ENCODE peak calls at places on chromosomes 6 and 20, in seven cellular contexts. A, J, Z, E, S, L and D are unnamed samples.

GRCh38 chr20:34581341-34582189 is 23.0 kb downstream of the MAP1LC3A start:
- DNase-seq in A (no peak), J (no peak), Z (no peak), E (peak; percentile 42), S (no peak), L (no peak), D (no peak)

GRCh38 chr20:19937651-19938420 is 79.3 kb upstream of the NAA20 start:
- DNase-seq in A (no peak), J (no peak), Z (no peak), E (no peak), S (no peak), L (no peak), D (no peak)

GRCh38 chr20:64109390-64109747 is 2.0 kb upstream of the NPBWR2 start:
- DNase-seq in A (peak; percentile 5), J (no peak), Z (peak; percentile 30), E (peak; percentile 7), S (no peak), L (no peak), D (no peak)

GRCh38 chr6:54074591-54075195 is 36.5 kb upstream of the MLIP start:
- DNase-seq in A (no peak), J (no peak), Z (no peak), E (peak; percentile 27), S (no peak), L (no peak), D (no peak)

GRCh38 chr6:155030148-155030720 is 35.1 kb downstream of the TIAM2 start:
- DNase-seq in A (no peak), J (no peak), Z (no peak), E (no peak), S (no peak), L (no peak), D (no peak)

GRCh38 chr6:8279094-8279805 is 156.1 kb downstream of the SLC35B3 start:
- DNase-seq in A (no peak), J (no peak), Z (no peak), E (no peak), S (no peak), L (no peak), D (no peak)

GRCh38 chr20:33285861-33286495 is 3.0 kb downstream of the BPIFB1 start:
- DNase-seq in A (no peak), J (no peak), Z (no peak), E (no peak), S (no peak), L (no peak), D (no peak)

GRCh38 chr6:10513544-10513943 is 7.6 kb upstream of the GCNT2 start:
- DNase-seq in A (no peak), J (no peak), Z (no peak), E (no peak), S (no peak), L (no peak), D (no peak)

GRCh38 chr20:48076247-48076646 is 291.0 kb upstream of the SULF2 start:
- DNase-seq in A (no peak), J (no peak), Z (no peak), E (no peak), S (no peak), L (no peak), D (no peak)

GRCh38 chr6:148200302-148200701 is 142.3 kb upstream of the SASH1 start:
- DNase-seq in A (peak; percentile 68), J (no peak), Z (no peak), E (no peak), S (no peak), L (no peak), D (no peak)

GRCh38 chr6:110799181-110799580 is 16.1 kb downstream of the CDK19 start:
- DNase-seq in A (no peak), J (no peak), Z (no peak), E (no peak), S (no peak), L (no peak), D (no peak)

GRCh38 chr20:12835999-12836398 is 172.8 kb upstream of the SPTLC3 start:
- DNase-seq in A (no peak), J (no peak), Z (no peak), E (no peak), S (no peak), L (no peak), D (no peak)

GRCh38 chr6:151254451-151255081 is 14.8 kb downstream of the AKAP12 start:
- DNase-seq in A (no peak), J (no peak), Z (no peak), E (no peak), S (no peak), L (no peak), D (no peak)

GRCh38 chr6:70819715-70820114 is 137.1 kb downstream of the B3GAT2 start:
- DNase-seq in A (no peak), J (no peak), Z (no peak), E (no peak), S (no peak), L (no peak), D (no peak)

GRCh38 chr20:47326718-47327137 is 29.8 kb downstream of the ZMYND8 start:
- DNase-seq in A (no peak), J (no peak), Z (no peak), E (no peak), S (no peak), L (no peak), D (no peak)

GRCh38 chr6:126198581-126198980 is 141.3 kb upstream of the CENPW start:
- DNase-seq in A (no peak), J (no peak), Z (no peak), E (no peak), S (no peak), L (no peak), D (no peak)

GRCh38 chr6:16338577-16339262 is 100.3 kb downstream of the GMPR start:
- DNase-seq in A (peak; percentile 34), J (peak; percentile 89), Z (no peak), E (peak; percentile 63), S (no peak), L (no peak), D (peak; percentile 49)

GRCh38 chr20:539236-539635 is 4.4 kb downstream of the CSNK2A1 start:
- DNase-seq in A (no peak), J (no peak), Z (no peak), E (no peak), S (no peak), L (no peak), D (no peak)

GRCh38 chr20:12414446-12415274 is 497.0 kb downstream of the BTBD3 start:
- DNase-seq in A (no peak), J (no peak), Z (no peak), E (no peak), S (no peak), L (no peak), D (no peak)

GRCh38 chr6:153084393-153084792 is 46.7 kb downstream of the RGS17 start:
- DNase-seq in A (no peak), J (no peak), Z (no peak), E (no peak), S (no peak), L (no peak), D (no peak)

GRCh38 chr6:161105408-161105807 is 113.8 kb downstream of the MAP3K4 start:
- DNase-seq in A (no peak), J (no peak), Z (no peak), E (no peak), S (no peak), L (no peak), D (no peak)

GRCh38 chr20:38242848-38243449 is 17.6 kb downstream of the KIAA1755 start:
- DNase-seq in A (no peak), J (no peak), Z (no peak), E (no peak), S (peak; percentile 41), L (no peak), D (no peak)

GRCh38 chr20:37990571-37991151 is 42.6 kb downstream of the TTI1 start:
- DNase-seq in A (peak; percentile 71), J (no peak), Z (peak; percentile 82), E (peak; percentile 71), S (no peak), L (peak; percentile 34), D (peak; percentile 73)

GRCh38 chr6:159059099-159059498 is 14.3 kb upstream of the TAGAP start:
- DNase-seq in A (no peak), J (no peak), Z (no peak), E (no peak), S (no peak), L (no peak), D (no peak)

GRCh38 chr20:43404880-43405279 is 52.8 kb upstream of the SRSF6 start:
- DNase-seq in A (no peak), J (no peak), Z (no peak), E (no peak), S (peak; percentile 52), L (no peak), D (peak; percentile 28)

GRCh38 chr6:137234505-137234863 is 15.3 kb upstream of the IFNGR1 start:
- DNase-seq in A (no peak), J (no peak), Z (no peak), E (no peak), S (no peak), L (no peak), D (no peak)
- H3K27ac ChIP-seq in A (peak overlapping the region; percentile 84), J (no peak overlapping the region), Z (peak overlapping the region; percentile 65), E (peak overlapping the region; percentile 78), S (no peak overlapping the region), L (no peak overlapping the region), D (peak overlapping the region; percentile 28)

DNA sequence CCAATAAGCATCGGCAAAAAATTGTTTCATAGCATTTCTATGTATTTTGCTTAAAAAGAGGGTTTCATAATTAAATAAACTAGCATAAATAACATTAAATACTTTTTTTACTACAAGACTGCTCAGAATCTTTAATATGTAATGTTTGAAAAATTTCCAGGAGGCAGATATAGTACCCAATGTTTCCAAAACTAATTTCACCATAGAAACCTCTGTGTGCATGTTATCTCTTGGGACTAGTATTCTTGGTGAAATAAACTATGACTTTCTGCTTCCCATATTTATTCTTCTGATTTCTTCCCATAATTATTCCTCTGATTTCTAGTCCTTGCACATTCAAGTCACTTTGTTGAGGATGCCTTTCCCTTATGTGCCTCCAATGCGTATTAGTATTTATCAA is 94.5 kb downstream of the PTPRK start:
- DNase-seq in A (no peak), J (no peak), Z (no peak), E (no peak), S (no peak), L (no peak), D (no peak)
- H3K27ac ChIP-seq in A (no peak overlapping the region), J (peak overlapping the region; percentile 62), Z (no peak overlapping the region), E (peak overlapping the region; percentile 51), S (no peak overlapping the region), L (no peak overlapping the region), D (no peak overlapping the region)

DNA sequence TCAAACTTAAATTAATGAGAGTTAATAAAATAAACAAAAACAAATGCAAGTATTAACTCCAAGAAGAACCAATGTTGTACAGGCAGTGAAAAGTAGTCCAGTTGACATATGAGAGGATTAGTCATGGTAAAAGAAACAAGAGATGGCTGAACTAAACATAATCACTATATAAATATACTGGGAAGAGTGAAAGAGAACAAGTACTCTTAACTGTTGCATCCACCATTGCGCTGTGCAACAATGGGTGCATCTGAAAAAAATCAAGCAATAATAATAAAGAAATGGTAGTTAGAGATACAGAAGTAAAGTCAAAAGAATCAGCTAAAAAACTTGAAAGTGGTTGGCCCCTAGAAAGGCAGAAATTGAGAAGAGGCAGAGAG is 16.6 kb downstream of the HLA-F start:
- DNase-seq in A (no peak), J (no peak), Z (no peak), E (no peak), S (no peak), L (no peak), D (no peak)
- H3K27ac ChIP-seq in A (no peak overlapping the region), J (no peak overlapping the region), Z (no peak overlapping the region), E (no peak overlapping the region), S (no peak overlapping the region), L (no peak overlapping the region), D (no peak overlapping the region)

GRCh38 chr6:135870722-135871121 is 19.2 kb downstream of the PDE7B start:
- DNase-seq in A (no peak), J (no peak), Z (no peak), E (no peak), S (no peak), L (no peak), D (no peak)
- H3K27ac ChIP-seq in A (no peak overlapping the region), J (no peak overlapping the region), Z (no peak overlapping the region), E (peak overlapping the region; percentile 64), S (no peak overlapping the region), L (no peak overlapping the region), D (peak overlapping the region; percentile 72)

GRCh38 chr6:116568111-116568510 is 3.2 kb upstream of the RWDD1 start:
- DNase-seq in A (no peak), J (no peak), Z (no peak), E (no peak), S (no peak), L (no peak), D (no peak)
- H3K27ac ChIP-seq in A (no peak overlapping the region), J (no peak overlapping the region), Z (no peak overlapping the region), E (no peak overlapping the region), S (no peak overlapping the region), L (no peak overlapping the region), D (no peak overlapping the region)